ENCODE peak calls at places on chromosomes 6 and 20, in eight cellular contexts. R is testis; O is cardiac muscle cell; P is CD8-positive, alpha-beta T cell; T is psoas muscle; F is adrenal gland; H is heart right ventricle; U is sigmoid colon. B is an unnamed sample. For H3K4me1, the result is how much of the 10 kb centered on the place peaks cover.

GRCh38 chr6:23505021-23505420 is 621.0 kb upstream of the NRSN1 start:
- DNase-seq in U (no peak), F (no peak), T (no peak), P (no peak), O (no peak), R (no peak), H (no peak), B (no peak)

GRCh38 chr6:18752278-18753057 is 365.3 kb downstream of the RNF144B start:
- DNase-seq in U (no peak), T (no peak), H (no peak), P (no peak), R (no peak), F (no peak), O (peak), B (no peak)

GRCh38 chr6:122649701-122650100 is 39.5 kb downstream of the PKIB start:
- DNase-seq in O (no peak), R (no peak), H (no peak), U (no peak), P (no peak), F (no peak), T (no peak), B (no peak)

GRCh38 chr6:152091851-152092341 is 284.4 kb downstream of the ESR1 start:
- DNase-seq in R (no peak), F (no peak), U (no peak), T (no peak), O (no peak), H (no peak), P (no peak), B (no peak)

GRCh38 chr6:80638222-80639055 is 532.0 kb downstream of the BCKDHB start:
- DNase-seq in O (peak), R (no peak), H (peak), U (no peak), F (peak), P (no peak), T (peak), B (no peak)

GRCh38 chr6:8006208-8006607 is 58.0 kb downstream of the BLOC1S5 start:
- DNase-seq in R (no peak), O (peak), P (no peak), F (no peak), H (no peak), T (no peak), U (no peak), B (peak)

GRCh38 chr6:114085206-114085605 is 114.3 kb upstream of the HDAC2 start:
- DNase-seq in R (no peak), F (no peak), P (no peak), U (no peak), T (no peak), O (no peak), H (no peak), B (no peak)

GRCh38 chr6:149060300-149060984 is 257.1 kb upstream of the TAB2 start:
- DNase-seq in F (no peak), P (peak), U (no peak), H (no peak), R (no peak), T (no peak), O (no peak), B (no peak)

GRCh38 chr6:41774841-41775240 is 4.9 kb downstream of the FRS3 start:
- DNase-seq in U (no peak), T (no peak), R (no peak), H (no peak), P (no peak), F (no peak), O (no peak), B (no peak)

GRCh38 chr6:28816909-28817807 is 106.6 kb downstream of the TRIM27 start:
- DNase-seq in P (no peak), H (no peak), T (no peak), U (no peak), F (no peak), O (no peak), R (no peak), B (peak)

DNA sequence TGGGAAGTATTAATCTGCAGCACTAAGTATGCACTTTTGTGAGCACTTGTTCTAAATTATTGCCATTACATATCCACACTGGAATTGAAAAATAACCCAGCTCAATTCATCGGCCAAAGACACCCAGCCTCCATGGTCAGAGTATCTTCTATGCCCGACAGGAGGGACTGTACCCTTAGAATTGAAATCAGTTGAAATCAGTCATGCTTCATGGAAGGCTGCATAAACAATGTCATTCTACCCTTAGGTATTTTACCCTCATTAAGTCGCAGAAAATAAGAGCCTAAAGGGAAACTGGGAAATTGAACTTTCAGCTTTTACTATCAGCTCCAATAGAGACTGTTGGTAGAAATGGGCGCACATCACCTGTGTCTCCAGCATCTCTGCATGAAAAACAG is 2.9 kb upstream of the RAMACL start:
- DNase-seq in T (no peak), P (no peak), O (no peak), R (no peak), H (no peak), F (no peak), U (no peak), B (no peak)
- H3K4me3 ChIP-seq in T (no peak), P (no peak), O (no peak), R (no peak), H (no peak), F (no peak), U (no peak), B (no peak)

DNA sequence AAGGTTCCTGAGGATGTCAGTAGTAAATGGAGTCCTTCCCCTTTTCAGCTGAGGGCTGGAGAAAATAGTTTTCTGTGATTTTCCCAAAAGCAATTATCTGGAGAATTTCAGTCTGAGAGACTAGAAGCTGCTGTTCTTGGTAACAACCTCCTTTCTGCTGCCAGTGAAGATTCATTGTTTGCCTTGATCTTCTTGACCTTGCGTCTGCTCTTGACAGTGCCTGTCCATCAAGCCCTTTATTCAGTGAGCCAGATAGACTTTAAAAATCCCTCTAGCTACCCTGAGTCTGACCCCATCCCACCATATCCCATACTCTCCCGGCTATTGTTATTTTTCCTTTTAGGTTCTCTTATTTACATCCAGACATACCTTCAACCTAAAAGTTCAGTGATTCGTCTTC is 73.2 kb downstream of the PHACTR2 start:
- DNase-seq in T (no peak), F (no peak), U (no peak), H (no peak), O (no peak), R (no peak), P (no peak), B (no peak)
- H3K4me1 ChIP-seq in T (under half), F (half or more), U (under half), H (half or more), O (under half), R (under half), P (under half), B (under half)

GRCh38 chr6:136926383-136926782 is 4.3 kb downstream of the SLC35D3 start:
- DNase-seq in R (no peak), T (no peak), O (no peak), P (no peak), F (no peak), H (no peak), U (no peak), B (no peak)

GRCh38 chr6:136923954-136924291 is 1.8 kb downstream of the SLC35D3 start:
- DNase-seq in U (no peak), O (no peak), H (no peak), F (no peak), R (no peak), P (no peak), T (no peak), B (no peak)

GRCh38 chr6:136930528-136930927 is 8.4 kb downstream of the SLC35D3 start:
- DNase-seq in U (no peak), H (no peak), R (no peak), T (no peak), F (no peak), P (no peak), O (no peak), B (no peak)

GRCh38 chr6:136923116-136923953 is 1.2 kb downstream of the SLC35D3 start:
- DNase-seq in H (no peak), U (no peak), T (no peak), F (no peak), O (no peak), P (no peak), R (no peak), B (peak)

DNA sequence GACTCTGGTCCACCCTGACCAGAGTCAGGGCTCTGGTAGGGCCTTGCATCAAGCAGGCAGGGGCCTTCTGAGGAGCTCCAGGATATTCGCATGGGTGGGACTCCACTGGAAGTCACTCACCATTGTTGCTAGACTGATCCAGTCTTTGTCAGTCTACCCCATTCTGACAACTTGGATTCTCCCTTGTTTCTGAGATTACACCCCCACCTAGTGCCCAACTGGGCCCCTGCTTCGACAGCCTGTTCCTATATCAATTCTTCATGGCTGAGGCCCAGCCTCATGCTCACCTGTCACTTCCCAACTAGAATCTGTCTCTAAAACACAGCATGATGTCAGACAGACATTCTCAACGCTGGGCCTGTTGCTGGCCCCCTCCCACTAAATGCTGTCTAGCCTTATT is 5.2 kb downstream of the SLC35D3 start:
- DNase-seq in T (no peak), R (peak), F (no peak), P (no peak), U (no peak), H (no peak), O (no peak), B (peak)
- TF ChIP-seq CTCF in T (peak), R (no peak), F (no peak), P (no peak), U (no peak), H (peak), O (peak), B (peak)

GRCh38 chr20:40979247-40979646 is 49.4 kb upstream of the TOP1 start:
- DNase-seq in H (no peak), P (no peak), F (no peak), U (peak), O (no peak), T (no peak), R (no peak), B (no peak)

GRCh38 chr20:40978761-40979160 is 49.9 kb upstream of the TOP1 start:
- DNase-seq in F (no peak), R (no peak), T (no peak), O (no peak), P (no peak), U (no peak), H (no peak), B (no peak)

GRCh38 chr20:40980828-40981310 is 47.8 kb upstream of the TOP1 start:
- DNase-seq in P (no peak), F (no peak), U (peak), H (no peak), O (no peak), R (no peak), T (no peak), B (no peak)

GRCh38 chr20:40982415-40983145 is 46.0 kb upstream of the TOP1 start:
- DNase-seq in H (no peak), O (no peak), R (no peak), U (peak), T (no peak), F (no peak), P (no peak), B (no peak)

GRCh38 chr20:40980106-40980827 is 48.4 kb upstream of the TOP1 start:
- DNase-seq in T (no peak), U (peak), R (no peak), H (no peak), O (no peak), F (no peak), P (no peak), B (no peak)
- H3K4me3 ChIP-seq in T (no peak), U (no peak), R (no peak), H (no peak), O (no peak), F (no peak), P (no peak), B (no peak)

GRCh38 chr20:6708010-6708409 is 59.5 kb upstream of the BMP2 start:
- DNase-seq in H (peak), F (no peak), O (no peak), T (no peak), P (no peak), U (peak), R (peak), B (peak)
- H3K4me1 ChIP-seq in H (under half), F (under half), O (half or more), T (under half), P (under half), U (under half), R (under half), B (under half)

GRCh38 chr6:168041928-168042327 is 37.1 kb downstream of the FRMD1 start:
- DNase-seq in F (no peak), H (no peak), T (no peak), P (no peak), R (no peak), O (no peak), U (peak), B (no peak)
- TF ChIP-seq CTCF in F (no peak), H (no peak), T (no peak), P (no peak), R (no peak), O (no peak), U (no peak), B (no peak)

DNA sequence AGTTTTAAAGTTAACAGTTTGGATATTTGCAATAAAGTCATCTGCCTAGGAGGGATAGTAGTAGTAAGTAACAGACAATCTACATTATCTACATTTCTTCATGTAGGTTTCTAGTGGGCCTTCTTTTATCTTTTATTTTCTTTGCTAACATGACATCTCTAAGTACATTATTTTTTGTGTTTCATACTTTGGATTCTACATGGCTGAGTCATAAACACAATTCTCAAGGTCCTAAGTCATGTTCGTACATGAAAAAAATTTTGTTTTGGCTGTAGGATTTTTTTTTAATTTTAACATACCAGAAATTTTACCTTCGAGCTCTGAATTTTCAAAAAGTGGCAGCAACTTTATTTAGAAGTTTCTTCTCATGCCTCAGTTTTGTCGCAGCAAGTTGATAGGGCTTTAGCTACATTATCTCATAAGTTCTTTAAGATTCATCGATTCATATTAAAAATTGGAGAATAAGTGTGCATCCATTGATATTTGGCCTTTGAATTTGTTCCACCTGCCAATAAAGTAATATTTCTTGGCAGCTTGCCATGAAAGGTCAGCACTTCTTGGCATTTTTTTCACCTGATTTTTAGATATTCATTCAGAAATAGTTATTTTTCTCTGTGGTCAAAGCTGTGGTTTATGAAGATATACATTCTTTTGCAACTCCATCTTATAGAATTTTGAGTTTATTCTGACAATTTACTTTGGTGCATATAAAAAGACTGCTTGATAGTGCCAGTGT is 146.2 kb downstream of the GRIK2 start:
- DNase-seq in U (no peak), R (no peak), O (no peak), T (no peak), H (no peak), F (no peak), P (no peak), B (no peak)
- H3K4me3 ChIP-seq in U (no peak), R (no peak), O (no peak), T (no peak), H (no peak), F (no peak), P (no peak), B (no peak)

DNA sequence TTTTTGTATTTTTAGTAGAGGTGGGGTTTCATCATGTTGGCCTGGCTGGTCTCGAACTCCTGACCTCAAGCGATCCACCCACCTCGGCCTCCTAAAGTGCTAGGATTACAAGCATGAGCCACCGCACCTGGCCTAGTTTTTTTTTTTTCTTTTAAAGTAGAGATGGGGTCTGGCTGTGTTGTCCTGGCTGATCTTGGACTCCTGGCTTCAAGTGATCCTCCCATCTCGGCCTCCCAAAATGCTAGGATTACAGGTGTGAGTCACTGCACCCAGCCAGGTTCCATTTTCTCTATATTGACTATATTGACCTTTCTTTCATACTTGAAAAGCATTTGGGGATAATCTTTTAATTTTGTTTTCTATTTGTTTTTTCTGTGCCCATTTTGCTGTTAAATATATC is 13.3 kb downstream of the PANK2 start:
- DNase-seq in R (no peak), P (no peak), T (no peak), U (no peak), F (no peak), H (no peak), O (no peak), B (no peak)
- H3K4me1 ChIP-seq in R (half or more), P (half or more), T (under half), U (half or more), F (under half), H (half or more), O (under half), B (under half)

DNA sequence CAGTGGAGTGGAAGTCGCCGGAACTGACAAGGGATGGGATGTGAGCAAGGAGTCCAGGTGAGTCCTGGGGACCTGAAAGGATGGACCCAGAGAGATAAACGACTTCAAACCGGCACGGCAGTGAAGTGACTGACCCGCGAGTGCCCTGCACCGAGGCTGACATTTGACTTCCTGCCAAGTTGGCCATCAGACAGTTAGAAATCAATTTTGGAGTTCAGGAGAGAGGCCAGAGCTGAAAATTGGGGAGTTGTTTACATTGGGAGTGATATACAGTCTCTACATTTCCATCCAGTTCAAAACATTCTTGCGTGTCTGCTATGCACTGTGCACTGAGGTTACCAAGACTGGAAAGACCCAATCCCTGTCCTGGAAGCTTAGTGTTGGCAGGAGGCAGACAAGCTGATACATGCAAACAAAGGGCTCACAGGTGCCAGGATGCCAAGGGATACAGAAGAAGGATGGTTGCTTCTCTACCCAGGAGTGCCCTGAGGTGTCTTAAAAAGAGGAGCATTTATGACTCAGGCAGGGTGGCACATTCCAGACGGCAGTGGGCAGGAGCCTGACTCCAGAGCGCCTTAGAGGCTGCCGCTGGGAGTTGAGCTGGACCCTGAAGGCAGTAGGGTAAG is 186.6 kb downstream of the MTHFD1L start:
- DNase-seq in P (no peak), T (no peak), F (no peak), O (no peak), U (no peak), R (no peak), H (no peak), B (no peak)
- TF ChIP-seq CTCF in P (no peak), T (no peak), F (no peak), O (no peak), U (no peak), R (no peak), H (no peak), B (no peak)

GRCh38 chr6:98836025-98836961 is 1.9 kb downstream of the POU3F2 start:
- DNase-seq in O (no peak), U (no peak), T (no peak), H (no peak), F (no peak), R (no peak), P (no peak), B (peak)
- H3K4me3 ChIP-seq in O (peak), U (no peak), T (peak), H (peak), F (no peak), R (no peak), P (no peak), B (peak)